ENCODE peak calls at places on chromosomes 4 and X, in seven cellular contexts. O is NCI-H82, M is cardiac muscle cell, W is heart left ventricle, Q is NCI-H345, T is H4, S is NCI-H1092 treated with DMSO at 0.1 percent for 48 hours. J is an unnamed sample.
A peak's percentile ranks its signal among the peaks of the same experiment; 100 is the strongest.

GRCh38 chr4:176964116-176964691 is 171.5 kb upstream of the VEGFC start:
- DNase-seq in O (peak; percentile 31), M (no peak), W (no peak), Q (no peak), T (peak; percentile 13), S (no peak), J (no peak)

GRCh38 chr4:153402366-153402765 is 57.9 kb downstream of the MND1 start:
- DNase-seq in O (no peak), M (no peak), W (no peak), Q (no peak), T (no peak), S (no peak), J (no peak)

GRCh38 chrX:1442016-1442665 is 10.6 kb downstream of the ASMTL start:
- DNase-seq in O (no peak), M (no peak), W (peak; percentile 1), Q (no peak), T (no peak), S (no peak), J (no peak)

GRCh38 chr4:2800691-2801596 is 8.1 kb downstream of the SH3BP2 start:
- DNase-seq in O (no peak), M (peak; percentile 87), W (peak; percentile 81), Q (no peak), T (peak; percentile 65), S (peak; percentile 8), J (no peak)

GRCh38 chr4:147361726-147362125 is 119.2 kb upstream of the EDNRA start:
- DNase-seq in O (no peak), M (peak; percentile 44), W (peak; percentile 45), Q (no peak), T (peak; percentile 68), S (no peak), J (no peak)

GRCh38 chr4:76703123-76703490 is 194.8 kb downstream of the SOWAHB start:
- DNase-seq in O (no peak), M (no peak), W (no peak), Q (no peak), T (no peak), S (no peak), J (no peak)

GRCh38 chr4:144831971-144832370 is 186.0 kb downstream of the HHIP start:
- DNase-seq in O (peak; percentile 71), M (no peak), W (no peak), Q (no peak), T (no peak), S (no peak), J (peak; percentile 77)

GRCh38 chr4:173317003-173317402 is 17.2 kb downstream of the HMGB2 start:
- DNase-seq in O (peak; percentile 44), M (peak; percentile 26), W (no peak), Q (no peak), T (peak; percentile 16), S (no peak), J (no peak)

GRCh38 chr4:110484767-110485166 is 8.8 kb downstream of the ENPEP start:
- DNase-seq in O (no peak), M (no peak), W (no peak), Q (no peak), T (peak; percentile 64), S (no peak), J (no peak)

GRCh38 chr4:141339966-141340365 is 119.3 kb downstream of the ZNF330 start:
- DNase-seq in O (peak; percentile 33), M (no peak), W (no peak), Q (no peak), T (no peak), S (no peak), J (no peak)

GRCh38 chr4:112633477-112634235 is 3.1 kb downstream of the ZGRF1 start:
- DNase-seq in O (peak; percentile 24), M (peak; percentile 53), W (no peak), Q (peak; percentile 6), T (peak; percentile 28), S (peak; percentile 47), J (peak; percentile 40)

GRCh38 chr4:32775049-32775448 is 2054.9 kb downstream of the PCDH7 start:
- DNase-seq in O (peak; percentile 25), M (peak; percentile 50), W (no peak), Q (no peak), T (peak; percentile 85), S (peak; percentile 13), J (no peak)

GRCh38 chr4:32884198-32884597 is 2164.0 kb downstream of the PCDH7 start:
- DNase-seq in O (no peak), M (no peak), W (no peak), Q (no peak), T (no peak), S (no peak), J (no peak)

GRCh38 chr4:1082215-1083182 is 30.9 kb downstream of the RNF212 start:
- DNase-seq in O (no peak), M (no peak), W (no peak), Q (peak; percentile 63), T (peak; percentile 98), S (peak; percentile 39), J (no peak)

GRCh38 chr4:95209942-95210341 is 338.8 kb downstream of the UNC5C start:
- DNase-seq in O (no peak), M (no peak), W (no peak), Q (no peak), T (no peak), S (no peak), J (no peak)

GRCh38 chrX:106718709-106719108 is 7.8 kb upstream of the RNF128 start:
- DNase-seq in O (no peak), M (no peak), W (no peak), Q (no peak), T (no peak), S (no peak), J (peak; percentile 14)

J was measured in NCI-H1417.